ENCODE peak calls at places on chromosomes 13 and 19, in seven cellular contexts. V is neuronal stem cell, H is H9, M is mesenchymal stem cell, S is trophoblast cell, A is H1, O is IMR-90. B is an unnamed sample.

GRCh38 chr13:91247768-91248167 is 99.7 kb upstream of the MIR17HG start:
- DNase-seq in H (no peak), V (peak), A (no peak), M (peak), O (no peak), S (no peak), B (no peak)

GRCh38 chr19:48970139-48970766 is 5.1 kb downstream of the FTL start:
- DNase-seq in O (no peak), S (no peak), V (no peak), M (peak), H (no peak), A (no peak), B (no peak)

GRCh38 chr13:56558698-56559320 is 581.9 kb upstream of the PRR20A start:
- DNase-seq in A (no peak), S (no peak), O (no peak), V (no peak), H (no peak), M (no peak), B (no peak)

GRCh38 chr19:18000981-18001836 is 6.8 kb upstream of the ARRDC2 start:
- DNase-seq in V (no peak), S (peak), M (peak), A (no peak), H (peak), O (peak), B (peak)

GRCh38 chr19:29878973-29879654 is 62.9 kb upstream of the URI1 start:
- DNase-seq in S (no peak), H (peak), M (no peak), O (peak), A (no peak), V (no peak), B (peak)

GRCh38 chr19:13095934-13096890 is 6.4 kb downstream of the LYL1 start:
- DNase-seq in V (peak), M (peak), S (no peak), A (no peak), H (peak), O (no peak), B (peak)

GRCh38 chr19:38224014-38224862 is at the start of gene DPF1:
- DNase-seq in V (peak), O (peak), H (peak), S (no peak), A (no peak), M (peak), B (peak)

GRCh38 chr19:10712754-10713153 is 5.1 kb upstream of the DNM2 start:
- DNase-seq in O (no peak), S (no peak), A (no peak), H (no peak), V (no peak), M (no peak), B (no peak)

GRCh38 chr13:59371229-59371628 is 792.5 kb downstream of the DIAPH3 start:
- DNase-seq in O (no peak), S (no peak), M (no peak), V (no peak), H (no peak), A (no peak), B (no peak)

GRCh38 chr19:50173144-50173543 is 10.1 kb upstream of the IZUMO2 start:
- DNase-seq in O (no peak), M (no peak), H (no peak), V (no peak), A (no peak), S (no peak), B (peak)

GRCh38 chr19:47776568-47776967 is 1.9 kb upstream of the SELENOW start:
- DNase-seq in M (peak), V (no peak), S (peak), H (no peak), O (no peak), A (no peak), B (peak)

GRCh38 chr19:38073806-38074685 is 150.0 kb downstream of the DPF1 start:
- DNase-seq in A (peak), M (peak), V (peak), S (no peak), O (peak), H (peak), B (peak)

GRCh38 chr13:109447667-109448066 is 338.7 kb downstream of the IRS2 start:
- DNase-seq in A (no peak), V (no peak), M (no peak), S (no peak), H (no peak), O (no peak), B (no peak)
- H2BK5ac ChIP-seq in A (no peak), V (no peak), M (no peak), S (no peak), H (no peak), O (no peak), B (no peak)

GRCh38 chr19:19554074-19555023 is 16.3 kb downstream of the CILP2 start:
- DNase-seq in M (peak), V (no peak), H (peak), O (peak), A (no peak), S (no peak), B (peak)

GRCh38 chr19:19553670-19554069 is 15.6 kb downstream of the CILP2 start:
- DNase-seq in O (no peak), S (no peak), V (no peak), A (no peak), H (no peak), M (no peak), B (no peak)

GRCh38 chr19:19551862-19552192 is 13.8 kb downstream of the CILP2 start:
- DNase-seq in V (no peak), H (no peak), A (no peak), S (no peak), O (peak), M (no peak), B (no peak)

GRCh38 chr19:19550972-19551861 is 13.2 kb downstream of the CILP2 start:
- DNase-seq in A (no peak), H (peak), V (no peak), M (no peak), O (no peak), S (no peak), B (peak)

DNA sequence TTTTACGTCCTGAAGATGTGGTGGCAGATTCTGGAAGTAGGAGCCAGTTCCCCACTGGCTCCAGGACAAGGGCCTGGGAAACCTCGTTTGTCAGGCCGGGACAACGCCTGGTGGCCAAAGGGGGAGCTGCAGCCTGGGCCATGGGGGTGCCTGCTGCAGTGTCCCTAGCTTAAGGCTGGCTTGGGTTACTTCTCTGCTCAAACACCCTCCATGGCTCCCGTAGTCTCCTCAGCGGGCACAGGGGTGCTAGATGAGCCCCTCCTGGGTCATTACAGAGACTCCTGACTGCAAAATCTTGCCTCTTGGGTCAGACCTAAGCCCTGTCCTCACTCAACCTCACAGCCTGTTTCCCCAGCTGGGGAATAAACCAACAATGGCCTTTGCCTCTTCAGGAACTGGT is 14.7 kb downstream of the CILP2 start:
- DNase-seq in H (peak), A (no peak), O (no peak), V (no peak), M (peak), S (no peak), B (peak)
- H3K23ac ChIP-seq in H (no peak), A (no peak), O (no peak), V (no peak), M (no peak), S (no peak), B (no peak)

DNA sequence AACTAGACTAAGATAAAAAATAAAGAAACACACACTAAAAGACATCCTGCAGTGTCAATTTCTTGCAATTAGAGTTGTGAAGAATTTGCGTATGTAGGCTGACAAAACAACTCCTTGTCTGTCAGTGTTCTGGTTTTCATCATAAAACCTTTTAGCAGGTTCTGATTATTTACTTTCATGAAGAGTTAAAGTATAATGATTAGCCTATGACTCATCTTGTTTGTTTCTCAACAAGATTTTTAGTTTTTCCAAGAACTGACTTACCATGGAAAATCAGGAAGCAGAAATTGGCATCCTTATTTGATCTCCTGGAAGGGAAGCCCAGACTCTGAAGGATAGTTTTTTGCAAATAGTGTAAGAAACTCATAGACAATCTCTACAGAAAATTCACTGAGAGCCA is 848.7 kb upstream of the PCDH9 start:
- DNase-seq in A (no peak), S (no peak), V (no peak), M (peak), H (no peak), O (no peak), B (no peak)
- H2BK5ac ChIP-seq in A (no peak), S (no peak), V (no peak), M (no peak), H (no peak), O (no peak), B (no peak)

GRCh38 chr19:58407658-58408151 is 744 bp upstream of the ZNF584 start:
- DNase-seq in V (no peak), S (no peak), H (peak), A (no peak), M (peak), O (peak), B (peak)

GRCh38 chr19:58406818-58407657 is 1.4 kb upstream of the ZNF584 start:
- DNase-seq in O (no peak), A (no peak), V (no peak), M (peak), H (peak), S (no peak), B (peak)

GRCh38 chr19:58409010-58409790 is 751 bp downstream of the ZNF584 start:
- DNase-seq in A (no peak), V (no peak), S (no peak), H (peak), O (peak), M (peak), B (no peak)

GRCh38 chr19:58408152-58409009 is at the start of gene ZNF584:
- DNase-seq in V (peak), O (peak), A (peak), S (peak), H (peak), M (peak), B (peak)
- H3K23ac ChIP-seq in V (peak), O (peak), A (no peak), S (no peak), H (no peak), M (peak), B (peak)

GRCh38 chr19:51473009-51473707 is 5.2 kb upstream of the CEACAM18 start:
- DNase-seq in M (peak), O (peak), S (peak), H (peak), V (peak), A (peak), B (peak)
- H2BK5ac ChIP-seq in M (no peak), O (no peak), S (no peak), H (no peak), V (no peak), A (no peak), B (no peak)

GRCh38 chr13:26957163-26957562 is 196.6 kb upstream of the GPR12 start:
- DNase-seq in H (no peak), A (no peak), M (no peak), O (no peak), S (peak), V (no peak), B (no peak)
- H3K23ac ChIP-seq in H (no peak), A (no peak), M (no peak), O (no peak), S (no peak), V (no peak), B (no peak)

DNA sequence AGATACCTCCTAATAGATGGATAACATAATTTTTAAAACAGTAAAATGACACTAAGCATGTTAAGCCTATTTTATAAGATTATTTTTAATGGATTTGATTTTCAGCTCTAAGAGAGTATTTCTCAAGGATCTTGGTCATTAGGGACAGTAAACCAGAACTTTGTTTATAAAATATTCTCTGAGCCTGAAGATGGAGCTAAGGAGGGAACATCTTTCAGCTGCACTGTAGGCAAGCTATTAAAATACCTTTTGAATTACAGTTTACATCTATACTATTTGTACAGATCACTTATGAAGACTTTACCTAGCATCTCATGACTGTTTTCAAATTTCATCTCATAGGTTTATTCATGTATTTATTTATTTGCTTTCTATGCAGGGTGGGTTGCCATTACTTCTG is 345.3 kb downstream of the MYO16 start:
- DNase-seq in V (no peak), A (no peak), S (no peak), M (peak), O (no peak), H (no peak), B (no peak)
- H2BK5ac ChIP-seq in V (no peak), A (no peak), S (no peak), M (no peak), O (no peak), H (no peak), B (no peak)

GRCh38 chr19:15298847-15299567 is 33.3 kb downstream of the BRD4 start:
- DNase-seq in M (no peak), H (no peak), V (no peak), S (peak), A (no peak), O (no peak), B (no peak)
- H3K23ac ChIP-seq in M (no peak), H (no peak), V (no peak), S (no peak), A (no peak), O (peak), B (no peak)

DNA sequence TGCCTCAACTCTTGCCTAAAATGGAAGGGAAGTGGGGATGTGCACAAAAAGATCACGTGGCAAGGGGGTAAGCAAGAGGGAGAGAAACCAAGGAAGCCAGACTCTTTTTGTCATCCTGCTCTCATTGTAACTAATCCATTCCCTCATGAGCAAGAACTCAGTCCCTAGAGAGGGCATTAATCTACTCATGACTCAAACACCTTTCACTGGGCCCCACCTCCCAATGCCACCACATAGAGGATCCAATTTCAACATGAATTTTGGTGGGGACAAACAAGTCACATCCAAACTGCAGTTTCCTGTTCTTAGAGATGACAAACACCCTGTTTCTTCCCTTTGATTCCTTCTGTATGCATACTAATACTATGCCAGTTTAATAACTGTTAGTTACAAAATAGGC is 11.2 kb upstream of the CHST8 start:
- DNase-seq in A (no peak), V (no peak), O (no peak), M (no peak), S (no peak), H (no peak), B (no peak)
- H2BK5ac ChIP-seq in A (no peak), V (no peak), O (no peak), M (no peak), S (no peak), H (no peak), B (no peak)